ENCODE peak calls at places on chromosomes 11 and 22, in six cellular contexts. One of them, this sample, is unnamed.

GRCh38 chr11:114233755-114234154 is 62.4 kb upstream of the NNMT start:
- DNase-seq in A549: no peak
- DNase-seq in K562: no peak
- DNase-seq in endothelial cell of umbilical vein: no peak
- DNase-seq in HepG2: no peak
- DNase-seq in GM12878: no peak
- DNase-seq in this sample: no peak

GRCh38 chr11:45229401-45229800 is 56.7 kb downstream of the SYT13 start:
- DNase-seq in A549: no peak
- DNase-seq in K562: no peak
- DNase-seq in endothelial cell of umbilical vein: no peak
- DNase-seq in HepG2: no peak
- DNase-seq in GM12878: no peak
- DNase-seq in this sample: no peak

GRCh38 chr11:11810764-11811726 is 30.7 kb upstream of the USP47 start:
- DNase-seq in A549: no peak
- DNase-seq in K562: peak
- DNase-seq in endothelial cell of umbilical vein: no peak
- DNase-seq in HepG2: no peak
- DNase-seq in GM12878: no peak
- DNase-seq in this sample: no peak

GRCh38 chr11:123481647-123482046 is 51.6 kb downstream of the GRAMD1B start:
- DNase-seq in A549: no peak
- DNase-seq in K562: no peak
- DNase-seq in endothelial cell of umbilical vein: no peak
- DNase-seq in HepG2: no peak
- DNase-seq in GM12878: no peak
- DNase-seq in this sample: peak

GRCh38 chr11:113647856-113648255 is 58.3 kb downstream of the TMPRSS5 start:
- DNase-seq in A549: no peak
- DNase-seq in K562: no peak
- DNase-seq in endothelial cell of umbilical vein: no peak
- DNase-seq in HepG2: no peak
- DNase-seq in GM12878: no peak
- DNase-seq in this sample: no peak

GRCh38 chr22:29503811-29504372 is 23.9 kb downstream of the NEFH start:
- DNase-seq in A549: peak
- DNase-seq in K562: no peak
- DNase-seq in endothelial cell of umbilical vein: no peak
- DNase-seq in HepG2: no peak
- DNase-seq in GM12878: no peak
- DNase-seq in this sample: peak

GRCh38 chr11:134045799-134046635 is 22.9 kb upstream of the JAM3 start:
- DNase-seq in A549: no peak
- DNase-seq in K562: no peak
- DNase-seq in endothelial cell of umbilical vein: no peak
- DNase-seq in HepG2: no peak
- DNase-seq in GM12878: no peak
- DNase-seq in this sample: peak

GRCh38 chr22:32994921-32995320 is 63.3 kb downstream of the SYN3 start:
- DNase-seq in A549: no peak
- DNase-seq in K562: no peak
- DNase-seq in endothelial cell of umbilical vein: no peak
- DNase-seq in HepG2: peak
- DNase-seq in GM12878: no peak
- DNase-seq in this sample: no peak

GRCh38 chr22:17192186-17192585 is 27.0 kb downstream of the ADA2 start:
- DNase-seq in A549: no peak
- DNase-seq in K562: no peak
- DNase-seq in endothelial cell of umbilical vein: no peak
- DNase-seq in HepG2: no peak
- DNase-seq in GM12878: no peak
- DNase-seq in this sample: no peak

GRCh38 chr22:48890693-48891554 is 936.7 kb downstream of the BRD1 start:
- DNase-seq in A549: no peak
- DNase-seq in K562: no peak
- DNase-seq in endothelial cell of umbilical vein: no peak
- DNase-seq in HepG2: no peak
- DNase-seq in GM12878: no peak
- DNase-seq in this sample: no peak

GRCh38 chr11:111573821-111574249 is 28.4 kb upstream of the SIK2 start:
- DNase-seq in A549: no peak
- DNase-seq in K562: no peak
- DNase-seq in endothelial cell of umbilical vein: no peak
- DNase-seq in HepG2: no peak
- DNase-seq in GM12878: no peak
- DNase-seq in this sample: no peak

GRCh38 chr11:33721291-33721840 is 14.9 kb downstream of the CD59 start:
- DNase-seq in A549: no peak
- DNase-seq in K562: no peak
- DNase-seq in endothelial cell of umbilical vein: peak
- DNase-seq in HepG2: no peak
- DNase-seq in GM12878: no peak
- DNase-seq in this sample: no peak

GRCh38 chr11:103920933-103921332 is 115.5 kb upstream of the DDI1 start:
- DNase-seq in A549: no peak
- DNase-seq in K562: no peak
- DNase-seq in endothelial cell of umbilical vein: no peak
- DNase-seq in HepG2: no peak
- DNase-seq in GM12878: no peak
- DNase-seq in this sample: no peak

GRCh38 chr11:73028621-73029020 is 113.5 kb downstream of the FCHSD2 start:
- DNase-seq in A549: no peak
- DNase-seq in K562: no peak
- DNase-seq in endothelial cell of umbilical vein: no peak
- DNase-seq in HepG2: no peak
- DNase-seq in GM12878: no peak
- DNase-seq in this sample: peak

GRCh38 chr11:33515347-33515746 is 185.3 kb downstream of the C11orf91 start:
- DNase-seq in A549: no peak
- DNase-seq in K562: no peak
- DNase-seq in endothelial cell of umbilical vein: no peak
- DNase-seq in HepG2: no peak
- DNase-seq in GM12878: no peak
- DNase-seq in this sample: no peak

GRCh38 chr11:9972917-9973504 is 309.1 kb downstream of the SWAP70 start:
- DNase-seq in A549: peak
- DNase-seq in K562: peak
- DNase-seq in endothelial cell of umbilical vein: peak
- DNase-seq in HepG2: peak
- DNase-seq in GM12878: no peak
- DNase-seq in this sample: peak

GRCh38 chr11:15742626-15743243 is 613.6 kb downstream of the SOX6 start:
- DNase-seq in A549: no peak
- DNase-seq in K562: no peak
- DNase-seq in endothelial cell of umbilical vein: peak
- DNase-seq in HepG2: no peak
- DNase-seq in GM12878: no peak
- DNase-seq in this sample: peak

GRCh38 chr22:38032681-38033521 is 24.3 kb upstream of the PICK1 start:
- DNase-seq in A549: peak
- DNase-seq in K562: no peak
- DNase-seq in endothelial cell of umbilical vein: no peak
- DNase-seq in HepG2: peak
- DNase-seq in GM12878: no peak
- DNase-seq in this sample: peak

GRCh38 chr22:42693763-42694683 is 26.6 kb downstream of the A4GALT start:
- DNase-seq in A549: no peak
- DNase-seq in K562: no peak
- DNase-seq in endothelial cell of umbilical vein: no peak
- DNase-seq in HepG2: no peak
- DNase-seq in GM12878: no peak
- DNase-seq in this sample: no peak

GRCh38 chr22:47012589-47013365 is 250.3 kb downstream of the TBC1D22A start:
- DNase-seq in A549: no peak
- DNase-seq in K562: peak
- DNase-seq in endothelial cell of umbilical vein: no peak
- DNase-seq in HepG2: peak
- DNase-seq in GM12878: no peak
- DNase-seq in this sample: no peak

GRCh38 chr22:45783690-45784089 is 112.1 kb downstream of the ATXN10 start:
- DNase-seq in A549: no peak
- DNase-seq in K562: no peak
- DNase-seq in endothelial cell of umbilical vein: no peak
- DNase-seq in HepG2: no peak
- DNase-seq in GM12878: no peak
- DNase-seq in this sample: no peak

GRCh38 chr11:2093575-2094353 is 45.4 kb downstream of the IGF2 start:
- DNase-seq in A549: no peak
- DNase-seq in K562: no peak
- DNase-seq in endothelial cell of umbilical vein: no peak
- DNase-seq in HepG2: no peak
- DNase-seq in GM12878: no peak
- DNase-seq in this sample: no peak

GRCh38 chr22:18909556-18909955 is 3.4 kb downstream of the DGCR6 start:
- DNase-seq in A549: no peak
- DNase-seq in K562: no peak
- DNase-seq in endothelial cell of umbilical vein: no peak
- DNase-seq in HepG2: no peak
- DNase-seq in GM12878: no peak
- DNase-seq in this sample: no peak

GRCh38 chr11:67649634-67650540 is 643 bp downstream of the ACY3 start:
- DNase-seq in A549: no peak
- DNase-seq in K562: no peak
- DNase-seq in endothelial cell of umbilical vein: no peak
- DNase-seq in HepG2: no peak
- DNase-seq in GM12878: no peak
- DNase-seq in this sample: no peak

GRCh38 chr11:8018742-8019631 is 31.9 kb downstream of the EIF3F start:
- DNase-seq in A549: peak
- DNase-seq in K562: no peak
- DNase-seq in endothelial cell of umbilical vein: peak
- DNase-seq in HepG2: peak
- DNase-seq in GM12878: no peak
- DNase-seq in this sample: no peak

GRCh38 chr11:5288912-5289525 is 12.7 kb downstream of the OR51B4 start:
- DNase-seq in A549: no peak
- DNase-seq in K562: no peak
- DNase-seq in endothelial cell of umbilical vein: no peak
- DNase-seq in HepG2: no peak
- DNase-seq in GM12878: no peak
- DNase-seq in this sample: no peak

GRCh38 chr11:75969626-75970308 is 154.8 kb downstream of the UVRAG start:
- DNase-seq in A549: peak
- DNase-seq in K562: no peak
- DNase-seq in endothelial cell of umbilical vein: no peak
- DNase-seq in HepG2: no peak
- DNase-seq in GM12878: no peak
- DNase-seq in this sample: no peak

GRCh38 chr11:131694526-131695424 is 324.4 kb downstream of the NTM start:
- DNase-seq in A549: peak
- DNase-seq in K562: peak
- DNase-seq in endothelial cell of umbilical vein: peak
- DNase-seq in HepG2: peak
- DNase-seq in GM12878: no peak
- DNase-seq in this sample: peak

GRCh38 chr22:29753808-29754657 is 12.8 kb downstream of the ZMAT5 start:
- DNase-seq in A549: no peak
- DNase-seq in K562: no peak
- DNase-seq in endothelial cell of umbilical vein: no peak
- DNase-seq in HepG2: no peak
- DNase-seq in GM12878: no peak
- DNase-seq in this sample: no peak

GRCh38 chr11:32888805-32889204 is 3.8 kb upstream of the QSER1 start:
- DNase-seq in A549: no peak
- DNase-seq in K562: no peak
- DNase-seq in endothelial cell of umbilical vein: no peak
- DNase-seq in HepG2: no peak
- DNase-seq in GM12878: no peak
- DNase-seq in this sample: no peak

GRCh38 chr11:100469835-100470234 is 217.3 kb upstream of the ARHGAP42 start:
- DNase-seq in A549: no peak
- DNase-seq in K562: no peak
- DNase-seq in endothelial cell of umbilical vein: no peak
- DNase-seq in HepG2: no peak
- DNase-seq in GM12878: no peak
- DNase-seq in this sample: no peak

GRCh38 chr11:100467821-100468508 is 219.1 kb upstream of the ARHGAP42 start:
- DNase-seq in A549: no peak
- DNase-seq in K562: no peak
- DNase-seq in endothelial cell of umbilical vein: no peak
- DNase-seq in HepG2: no peak
- DNase-seq in GM12878: no peak
- DNase-seq in this sample: no peak

GRCh38 chr11:100472727-100473389 is 214.2 kb upstream of the ARHGAP42 start:
- DNase-seq in A549: no peak
- DNase-seq in K562: no peak
- DNase-seq in endothelial cell of umbilical vein: no peak
- DNase-seq in HepG2: no peak
- DNase-seq in GM12878: no peak
- DNase-seq in this sample: no peak

GRCh38 chr11:100473390-100473740 is 213.7 kb upstream of the ARHGAP42 start:
- DNase-seq in A549: no peak
- DNase-seq in K562: no peak
- DNase-seq in endothelial cell of umbilical vein: no peak
- DNase-seq in HepG2: no peak
- DNase-seq in GM12878: no peak
- DNase-seq in this sample: no peak
- H3K4me3 ChIP-seq in A549: no peak
- H3K4me3 ChIP-seq in K562: no peak
- H3K4me3 ChIP-seq in endothelial cell of umbilical vein: no peak
- H3K4me3 ChIP-seq in HepG2: no peak
- H3K4me3 ChIP-seq in GM12878: no peak
- H3K4me3 ChIP-seq in this sample: no peak

DNA sequence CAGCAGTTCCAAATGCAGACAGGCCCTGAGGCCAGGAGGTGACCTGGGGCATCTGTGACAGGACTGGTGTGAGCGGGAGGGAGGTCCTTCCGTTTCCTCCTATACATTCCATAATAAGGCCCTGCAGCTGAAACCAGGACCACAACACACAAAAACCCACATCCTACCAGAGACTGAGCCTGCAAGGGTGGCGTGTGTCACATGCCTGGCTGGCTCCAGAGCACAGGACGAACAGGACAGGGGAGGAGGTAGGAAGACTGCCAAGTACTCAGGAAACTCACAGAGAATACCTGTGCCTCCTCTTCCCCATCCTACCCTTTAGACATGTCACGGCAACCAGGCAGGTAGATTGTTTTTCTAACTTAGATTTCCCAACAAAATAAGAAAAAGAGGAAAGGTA is 103.9 kb downstream of the ARL14EP start:
- DNase-seq in A549: no peak
- DNase-seq in K562: no peak
- DNase-seq in endothelial cell of umbilical vein: no peak
- DNase-seq in HepG2: no peak
- DNase-seq in GM12878: no peak
- DNase-seq in this sample: no peak
- TF ChIP-seq MAX in A549: no peak
- TF ChIP-seq MAX in K562: no peak
- TF ChIP-seq MAX in endothelial cell of umbilical vein: no peak
- TF ChIP-seq MAX in HepG2: no peak
- TF ChIP-seq MAX in GM12878: no peak
- TF ChIP-seq MAX in this sample: no peak

GRCh38 chr22:20644071-20644642 is 129.8 kb upstream of the SERPIND1 start:
- DNase-seq in A549: no peak
- DNase-seq in K562: no peak
- DNase-seq in endothelial cell of umbilical vein: no peak
- DNase-seq in HepG2: no peak
- DNase-seq in GM12878: no peak
- DNase-seq in this sample: no peak
- TF ChIP-seq MYC in A549: no peak
- TF ChIP-seq MYC in K562: no peak
- TF ChIP-seq MYC in endothelial cell of umbilical vein: no peak
- TF ChIP-seq MYC in HepG2: no peak
- TF ChIP-seq MYC in GM12878: no peak
- TF ChIP-seq MYC in this sample: no peak

GRCh38 chr11:60845338-60845737 is 3.4 kb downstream of the CCDC86 start:
- DNase-seq in A549: no peak
- DNase-seq in K562: no peak
- DNase-seq in endothelial cell of umbilical vein: no peak
- DNase-seq in HepG2: no peak
- DNase-seq in GM12878: no peak
- DNase-seq in this sample: no peak
- H3K4me3 ChIP-seq in A549: no peak
- H3K4me3 ChIP-seq in K562: peak
- H3K4me3 ChIP-seq in endothelial cell of umbilical vein: no peak
- H3K4me3 ChIP-seq in HepG2: no peak
- H3K4me3 ChIP-seq in GM12878: peak
- H3K4me3 ChIP-seq in this sample: peak

This sample was measured in NB4.